ENCODE peak calls at places on chromosomes 16 and 17, in six cellular contexts. H is fibroblast of mammary gland, V is left ventricle myocardium inferior, A is cardiac fibroblast, J is natural killer cell, X is B cell. K is an unnamed sample.

GRCh38 chr17:74210191-74211140 is 2.9 kb upstream of the TTYH2 start:
- DNase-seq in H (peak; percentile 73), V (peak; percentile 69), A (peak; percentile 67), J (peak; percentile 71), X (peak; percentile 83), K (peak; percentile 56)

GRCh38 chr16:88907768-88908167 is 41.3 kb upstream of the PABPN1L start:
- DNase-seq in H (peak; percentile 41), V (no peak), A (peak; percentile 25), J (no peak), X (no peak), K (no peak)

GRCh38 chr17:51718945-51719344 is 439.6 kb downstream of the CA10 start:
- DNase-seq in H (no peak), V (no peak), A (no peak), J (no peak), X (no peak), K (no peak)

GRCh38 chr17:28675485-28675884 is 13.5 kb downstream of the SUPT6H start:
- DNase-seq in H (no peak), V (no peak), A (no peak), J (no peak), X (no peak), K (no peak)

GRCh38 chr17:75822119-75822799 is 21.9 kb downstream of the UNC13D start:
- DNase-seq in H (no peak), V (no peak), A (no peak), J (no peak), X (no peak), K (no peak)

GRCh38 chr17:8121531-8122390 is 2.1 kb downstream of the HES7 start:
- DNase-seq in H (peak; percentile 58), V (no peak), A (peak; percentile 66), J (peak; percentile 57), X (peak; percentile 70), K (no peak)

GRCh38 chr17:49998836-49999511 is 4.0 kb upstream of the DLX3 start:
- DNase-seq in H (no peak), V (no peak), A (no peak), J (no peak), X (no peak), K (no peak)

GRCh38 chr16:28312327-28312726 is 20.0 kb downstream of the SBK1 start:
- DNase-seq in H (no peak), V (no peak), A (no peak), J (no peak), X (no peak), K (no peak)

GRCh38 chr17:59154721-59155438 is at the start of gene SKA2:
- DNase-seq in H (no peak), V (peak; percentile 96), A (no peak), J (peak; percentile 96), X (no peak), K (no peak)

GRCh38 chr16:84729716-84730320 is 30.0 kb downstream of the USP10 start:
- DNase-seq in H (no peak), V (no peak), A (peak; percentile 52), J (no peak), X (no peak), K (no peak)

GRCh38 chr16:65249768-65250167 is 127.9 kb upstream of the CDH11 start:
- DNase-seq in H (peak; percentile 35), V (peak; percentile 78), A (peak; percentile 22), J (no peak), X (no peak), K (no peak)

GRCh38 chr17:77313831-77314230 is 173.1 kb downstream of the SEC14L1 start:
- DNase-seq in H (no peak), V (no peak), A (no peak), J (no peak), X (no peak), K (no peak)

GRCh38 chr17:56431736-56432135 is 161.8 kb upstream of the NOG start:
- DNase-seq in H (no peak), V (no peak), A (no peak), J (no peak), X (no peak), K (no peak)

GRCh38 chr16:10805362-10805761 is 13.2 kb downstream of the TVP23A start:
- DNase-seq in H (no peak), V (no peak), A (no peak), J (no peak), X (no peak), K (no peak)

GRCh38 chr17:18005496-18005895 is 32.8 kb downstream of the DRC3 start:
- DNase-seq in H (no peak), V (no peak), A (no peak), J (no peak), X (no peak), K (no peak)

GRCh38 chr17:18006495-18007239 is 32.3 kb downstream of the ATPAF2 start:
- DNase-seq in H (no peak), V (no peak), A (no peak), J (no peak), X (no peak), K (no peak)

GRCh38 chr17:18004345-18004744 is 31.7 kb downstream of the DRC3 start:
- DNase-seq in H (peak; percentile 23), V (no peak), A (no peak), J (no peak), X (no peak), K (no peak)

GRCh38 chr17:18002171-18002570 is 29.5 kb downstream of the DRC3 start:
- DNase-seq in H (peak; percentile 61), V (no peak), A (peak; percentile 43), J (no peak), X (no peak), K (no peak)

DNA sequence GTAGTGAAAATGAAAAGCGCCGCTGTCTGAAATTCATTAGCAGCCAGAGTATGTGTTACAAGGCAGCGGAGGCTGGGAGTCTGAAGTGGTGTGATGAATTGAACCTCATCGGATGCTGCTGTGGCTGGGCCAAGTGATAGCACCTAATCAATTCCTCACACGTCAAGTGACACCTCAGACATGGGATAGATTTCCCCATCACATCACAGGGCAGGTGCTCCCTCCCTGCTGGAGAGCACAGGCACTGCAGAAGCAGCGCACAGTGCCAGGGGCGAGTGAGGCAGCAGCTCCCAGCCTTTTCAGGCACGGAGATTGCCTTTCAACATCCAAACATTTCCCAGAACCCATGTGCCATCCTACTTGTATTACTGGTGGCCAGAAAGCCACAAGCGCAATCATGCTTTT is 32.2 kb downstream of the DRC3 start:
- DNase-seq in H (no peak), V (no peak), A (no peak), J (no peak), X (no peak), K (no peak)
- TF ChIP-seq CTCF in H (peak; percentile 24), V (peak; percentile 62), A (peak; percentile 43), J (no peak), X (no peak), K (no peak)

DNA sequence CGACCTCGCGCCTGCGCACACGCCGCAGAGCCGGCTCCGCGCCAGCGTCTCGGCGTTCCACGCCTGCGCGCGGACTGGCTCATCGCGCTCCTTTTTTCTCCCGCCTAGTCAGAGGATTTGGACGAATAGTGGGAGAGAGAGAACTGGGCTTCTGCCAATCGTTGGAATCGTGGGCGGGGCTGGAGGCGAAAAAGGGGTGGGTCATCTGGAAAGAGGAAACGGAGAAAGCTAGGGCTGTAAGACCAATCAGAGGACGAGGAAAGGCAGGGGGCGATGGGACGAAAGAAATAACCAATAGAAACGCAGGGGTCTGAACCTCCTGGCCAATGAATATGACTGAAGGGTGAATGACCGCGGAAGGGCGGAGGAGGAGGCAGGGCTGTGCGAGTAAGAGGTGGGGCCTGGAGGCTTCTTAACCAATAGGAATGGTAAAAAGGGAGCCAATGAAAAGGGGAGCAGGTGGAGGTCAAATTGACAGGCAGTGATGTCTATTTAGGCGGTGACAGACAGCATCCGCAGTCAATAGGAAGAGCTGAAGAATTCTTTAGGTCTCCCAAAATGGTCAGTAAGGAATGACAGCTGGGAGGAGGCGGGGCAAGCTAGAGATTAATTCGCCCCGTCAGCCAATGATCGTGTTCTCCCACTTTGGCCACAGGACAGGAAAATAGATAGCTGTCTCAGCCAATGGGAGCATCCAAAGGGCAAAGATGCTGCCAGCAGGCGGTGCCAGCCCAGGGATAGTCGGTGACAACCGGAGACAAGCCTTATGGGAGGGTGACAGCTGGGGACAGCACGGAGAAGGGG is at the start of gene TBC1D10B:
- DNase-seq in H (peak; percentile 100), V (peak; percentile 97), A (peak; percentile 100), J (peak; percentile 96), X (peak; percentile 97), K (peak; percentile 91)
- TF ChIP-seq CTCF in H (no peak), V (peak; percentile 42), A (peak; percentile 25), J (no peak), X (peak; percentile 26), K (peak; percentile 17)

GRCh38 chr16:66661210-66661560 is 35.4 kb downstream of the CMTM4 start:
- DNase-seq in H (no peak), V (no peak), A (no peak), J (no peak), X (no peak), K (no peak)

GRCh38 chr16:66662445-66663194 is 33.9 kb downstream of the CMTM4 start:
- DNase-seq in H (peak; percentile 63), V (no peak), A (peak; percentile 62), J (no peak), X (no peak), K (no peak)

GRCh38 chr16:66658143-66658859 is 38.2 kb downstream of the CMTM4 start:
- DNase-seq in H (no peak), V (no peak), A (no peak), J (no peak), X (no peak), K (no peak)

GRCh38 chr16:66658860-66659190 is 37.7 kb downstream of the CMTM4 start:
- DNase-seq in H (no peak), V (no peak), A (no peak), J (no peak), X (no peak), K (no peak)

DNA sequence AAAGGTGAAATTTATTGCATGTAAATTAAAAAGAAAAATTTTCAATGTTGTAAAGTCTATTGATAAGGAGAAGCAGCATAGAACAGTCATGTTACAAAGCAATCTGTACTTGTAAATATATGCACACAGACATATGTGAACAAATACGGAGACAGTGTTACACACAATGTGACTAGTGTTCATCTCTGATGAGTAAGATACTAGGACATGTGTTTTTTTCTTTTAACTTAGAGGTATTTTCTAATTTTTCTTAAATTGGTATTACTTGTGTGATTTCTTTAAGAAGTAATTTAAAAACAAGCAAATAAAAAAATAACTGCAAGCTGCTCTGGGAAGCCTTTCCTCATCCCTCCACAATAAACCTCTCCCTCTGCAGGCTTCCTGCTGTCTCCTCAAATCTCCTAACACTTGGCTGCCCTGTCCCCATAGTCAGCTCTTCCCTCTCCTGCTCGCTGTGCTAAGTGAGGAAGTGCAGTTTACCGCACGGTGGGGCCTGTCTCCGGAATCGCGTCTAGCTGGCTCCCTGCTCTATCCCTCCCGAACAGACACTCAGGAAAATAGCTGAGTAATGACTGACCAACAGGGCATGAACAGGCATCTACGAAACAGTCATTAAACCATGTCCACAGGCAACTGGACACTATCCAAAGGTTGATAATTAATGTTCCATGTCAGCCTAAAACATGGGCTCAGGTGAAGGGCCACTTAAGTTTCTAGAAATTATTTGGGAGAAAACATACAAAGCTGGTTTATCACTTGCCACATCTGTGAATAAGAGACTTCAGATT is 35.9 kb downstream of the CMTM4 start:
- DNase-seq in H (peak; percentile 94), V (peak; percentile 60), A (peak; percentile 90), J (no peak), X (no peak), K (no peak)
- TF ChIP-seq CTCF in H (peak; percentile 36), V (peak; percentile 40), A (peak; percentile 45), J (no peak), X (no peak), K (no peak)

DNA sequence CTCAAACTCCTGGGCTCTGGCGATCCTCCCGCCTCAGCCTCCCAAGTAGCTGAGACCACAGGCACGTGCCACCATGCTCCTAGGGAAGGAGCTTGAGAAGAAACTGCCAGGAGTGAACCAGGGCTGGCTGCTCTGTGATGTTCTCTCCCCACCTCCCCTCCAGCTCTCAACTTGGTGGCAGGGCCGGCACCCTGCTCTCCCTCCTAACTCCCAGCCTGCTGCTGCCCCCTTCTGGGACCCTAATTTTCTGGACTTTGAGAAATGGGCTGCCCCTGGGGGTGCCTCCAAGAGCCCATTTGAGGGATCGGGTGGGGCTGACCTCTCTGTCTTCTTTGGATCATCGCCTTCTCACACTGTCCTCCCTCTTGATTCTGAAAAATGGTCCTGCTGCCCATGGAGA is 14.9 kb upstream of the STAT3 start:
- DNase-seq in H (no peak), V (no peak), A (no peak), J (no peak), X (no peak), K (peak; percentile 41)
- TF ChIP-seq CTCF in H (peak; percentile 7), V (peak; percentile 26), A (no peak), J (no peak), X (no peak), K (peak; percentile 82)